ENCODE peak calls at places on chromosome 1, in five cellular contexts. Z is A172, G is Caki2, M is heart left ventricle, U is memory B cell. P is an unnamed sample.

GRCh38 chr1:230884646-230885045 is 16.3 kb upstream of the C1orf198 start:
- DNase-seq in Z (no peak), G (no peak), M (no peak), U (no peak), P (no peak)

GRCh38 chr1:36143424-36143823 is 5.9 kb downstream of the TRAPPC3 start:
- DNase-seq in Z (no peak), G (no peak), M (no peak), U (no peak), P (no peak)

GRCh38 chr1:21503706-21504377 is 5.4 kb upstream of the ALPL start:
- DNase-seq in Z (no peak), G (no peak), M (no peak), U (no peak), P (no peak)

GRCh38 chr1:34366875-34367624 is 190.3 kb downstream of the C1orf94 start:
- DNase-seq in Z (no peak), G (no peak), M (no peak), U (no peak), P (no peak)

GRCh38 chr1:56477164-56478111 is 101.9 kb downstream of the PLPP3 start:
- DNase-seq in Z (no peak), G (no peak), M (peak; percentile 78), U (no peak), P (no peak)

GRCh38 chr1:32242341-32242851 is 4.6 kb upstream of the FAM167B start:
- DNase-seq in Z (no peak), G (no peak), M (peak; percentile 52), U (no peak), P (no peak)

GRCh38 chr1:248585266-248585665 is 10.7 kb upstream of the OR2T34 start:
- DNase-seq in Z (no peak), G (no peak), M (no peak), U (no peak), P (no peak)

GRCh38 chr1:226656601-226657277 is 82.3 kb downstream of the ITPKB start:
- DNase-seq in Z (peak; percentile 60), G (no peak), M (no peak), U (no peak), P (no peak)

GRCh38 chr1:10692401-10693021 is 103.9 kb downstream of the CASZ1 start:
- DNase-seq in Z (no peak), G (peak; percentile 6), M (no peak), U (peak; percentile 73), P (peak; percentile 84)

GRCh38 chr1:93007941-93008577 is 46.8 kb upstream of the DIPK1A start:
- DNase-seq in Z (no peak), G (no peak), M (no peak), U (no peak), P (peak; percentile 23)

GRCh38 chr1:14912831-14913230 is 240.7 kb upstream of the TMEM51 start:
- DNase-seq in Z (no peak), G (no peak), M (no peak), U (no peak), P (no peak)

P was measured in HT-29.